ENCODE peak calls at places on chromosomes 1 and 21, in four cellular contexts. One of them, this sample, is unnamed.

GRCh38 chr1:12543747-12544146 is 74.3 kb downstream of the DHRS3 start:
- DNase-seq in HepG2: no peak
- DNase-seq in GM12878: no peak
- DNase-seq in H1: no peak
- DNase-seq in this sample: no peak

GRCh38 chr1:9279172-9279840 is 13.4 kb upstream of the SPSB1 start:
- DNase-seq in H1: no peak
- DNase-seq in HepG2: peak; percentile 54
- DNase-seq in GM12878: no peak
- DNase-seq in this sample: no peak

GRCh38 chr1:22850681-22851080 is 122.0 kb downstream of the LACTBL1 start:
- DNase-seq in HepG2: no peak
- DNase-seq in GM12878: no peak
- DNase-seq in H1: no peak
- DNase-seq in this sample: no peak

GRCh38 chr1:207886227-207886626 is 24.7 kb downstream of the CD34 start:
- DNase-seq in HepG2: no peak
- DNase-seq in H1: no peak
- DNase-seq in GM12878: no peak
- DNase-seq in this sample: no peak

GRCh38 chr1:201766117-201766863 is 62.7 kb upstream of the IPO9 start:
- DNase-seq in H1: no peak
- DNase-seq in HepG2: no peak
- DNase-seq in GM12878: no peak
- DNase-seq in this sample: no peak

GRCh38 chr1:222546548-222547259 is 1.2 kb downstream of the HHIPL2 start:
- DNase-seq in GM12878: no peak
- DNase-seq in H1: no peak
- DNase-seq in HepG2: peak; percentile 29
- DNase-seq in this sample: no peak

GRCh38 chr1:98496246-98496995 is 165.1 kb upstream of the SNX7 start:
- DNase-seq in H1: no peak
- DNase-seq in GM12878: no peak
- DNase-seq in HepG2: no peak
- DNase-seq in this sample: no peak

GRCh38 chr1:68101829-68102228 is 51.4 kb upstream of the DIRAS3 start:
- DNase-seq in GM12878: no peak
- DNase-seq in HepG2: no peak
- DNase-seq in H1: no peak
- DNase-seq in this sample: no peak

GRCh38 chr1:166007176-166007575 is 159.6 kb downstream of the FAM78B start:
- DNase-seq in HepG2: no peak
- DNase-seq in GM12878: no peak
- DNase-seq in H1: no peak
- DNase-seq in this sample: no peak

GRCh38 chr1:171509191-171509590 is 23.9 kb downstream of the PRRC2C start:
- DNase-seq in H1: no peak
- DNase-seq in HepG2: no peak
- DNase-seq in GM12878: no peak
- DNase-seq in this sample: no peak

GRCh38 chr21:44914176-44914874 is 6.4 kb downstream of the ITGB2 start:
- DNase-seq in HepG2: peak; percentile 41
- DNase-seq in H1: no peak
- DNase-seq in GM12878: no peak
- DNase-seq in this sample: no peak

GRCh38 chr21:45078877-45079281 is 4.5 kb downstream of the ADARB1 start:
- DNase-seq in HepG2: no peak
- DNase-seq in H1: no peak
- DNase-seq in GM12878: no peak
- DNase-seq in this sample: no peak

GRCh38 chr1:85846706-85847105 is 138.5 kb upstream of the ZNHIT6 start:
- DNase-seq in GM12878: no peak
- DNase-seq in H1: no peak
- DNase-seq in HepG2: no peak
- DNase-seq in this sample: no peak

GRCh38 chr1:62229468-62229867 is 34.8 kb downstream of the L1TD1 start:
- DNase-seq in GM12878: no peak
- DNase-seq in H1: no peak
- DNase-seq in HepG2: peak; percentile 56
- DNase-seq in this sample: no peak

GRCh38 chr1:32881871-32882850 is 4.1 kb upstream of the HPCA start:
- DNase-seq in GM12878: no peak
- DNase-seq in H1: no peak
- DNase-seq in HepG2: no peak
- DNase-seq in this sample: no peak

GRCh38 chr1:100353988-100354387 is 1.7 kb downstream of the CDC14A start:
- DNase-seq in HepG2: peak; percentile 82
- DNase-seq in GM12878: no peak
- DNase-seq in H1: no peak
- DNase-seq in this sample: no peak

GRCh38 chr1:40625076-40625475 is 40.4 kb downstream of the RIMS3 start:
- DNase-seq in HepG2: peak; percentile 18
- DNase-seq in GM12878: no peak
- DNase-seq in H1: no peak
- DNase-seq in this sample: no peak

GRCh38 chr1:85361106-85361505 is 84.7 kb upstream of the BCL10 start:
- DNase-seq in HepG2: peak; percentile 10
- DNase-seq in GM12878: no peak
- DNase-seq in H1: no peak
- DNase-seq in this sample: no peak

GRCh38 chr1:165036403-165036802 is 320.1 kb downstream of the LMX1A start:
- DNase-seq in H1: no peak
- DNase-seq in GM12878: no peak
- DNase-seq in HepG2: no peak
- DNase-seq in this sample: no peak

GRCh38 chr1:53182111-53182593 is 14.5 kb upstream of the CPT2 start:
- DNase-seq in GM12878: peak; percentile 20
- DNase-seq in H1: peak; percentile 29
- DNase-seq in HepG2: peak; percentile 78
- DNase-seq in this sample: peak; percentile 95

GRCh38 chr1:108814343-108815125 is 42.4 kb downstream of the AKNAD1 start:
- DNase-seq in H1: no peak
- DNase-seq in GM12878: no peak
- DNase-seq in HepG2: no peak
- DNase-seq in this sample: no peak

GRCh38 chr1:187046293-187046692 is 217.5 kb downstream of the PLA2G4A start:
- DNase-seq in HepG2: no peak
- DNase-seq in H1: no peak
- DNase-seq in GM12878: no peak
- DNase-seq in this sample: no peak

GRCh38 chr1:9591669-9592509 is 3.2 kb downstream of the TMEM201 start:
- DNase-seq in GM12878: no peak
- DNase-seq in H1: no peak
- DNase-seq in HepG2: no peak
- DNase-seq in this sample: no peak

GRCh38 chr1:187763976-187764375 is 935.2 kb downstream of the PLA2G4A start:
- DNase-seq in GM12878: no peak
- DNase-seq in H1: no peak
- DNase-seq in HepG2: no peak
- DNase-seq in this sample: no peak

GRCh38 chr1:35715568-35716002 is 3.1 kb downstream of the C1orf216 start:
- DNase-seq in GM12878: peak; percentile 42
- DNase-seq in H1: no peak
- DNase-seq in HepG2: peak; percentile 68
- DNase-seq in this sample: peak; percentile 90

GRCh38 chr1:230047114-230047865 is 19.7 kb upstream of the GALNT2 start:
- DNase-seq in GM12878: no peak
- DNase-seq in HepG2: no peak
- DNase-seq in H1: no peak
- DNase-seq in this sample: peak; percentile 81

GRCh38 chr1:31497601-31498000 is 78.7 kb upstream of the TINAGL1 start:
- DNase-seq in GM12878: no peak
- DNase-seq in HepG2: no peak
- DNase-seq in H1: no peak
- DNase-seq in this sample: no peak

GRCh38 chr1:9238550-9238949 is 4.0 kb downstream of the H6PD start:
- DNase-seq in GM12878: no peak
- DNase-seq in HepG2: no peak
- DNase-seq in H1: no peak
- DNase-seq in this sample: no peak

GRCh38 chr1:150022357-150022756 is 11.8 kb upstream of the OTUD7B start:
- DNase-seq in H1: no peak
- DNase-seq in GM12878: no peak
- DNase-seq in HepG2: peak; percentile 34
- DNase-seq in this sample: no peak

GRCh38 chr1:227952374-227953021 is 4.8 kb upstream of the WNT9A start:
- DNase-seq in GM12878: no peak
- DNase-seq in HepG2: no peak
- DNase-seq in H1: no peak
- DNase-seq in this sample: no peak

GRCh38 chr21:34983680-34984086 is 65.4 kb downstream of the RUNX1 start:
- DNase-seq in H1: no peak
- DNase-seq in GM12878: no peak
- DNase-seq in HepG2: no peak
- DNase-seq in this sample: no peak

DNA sequence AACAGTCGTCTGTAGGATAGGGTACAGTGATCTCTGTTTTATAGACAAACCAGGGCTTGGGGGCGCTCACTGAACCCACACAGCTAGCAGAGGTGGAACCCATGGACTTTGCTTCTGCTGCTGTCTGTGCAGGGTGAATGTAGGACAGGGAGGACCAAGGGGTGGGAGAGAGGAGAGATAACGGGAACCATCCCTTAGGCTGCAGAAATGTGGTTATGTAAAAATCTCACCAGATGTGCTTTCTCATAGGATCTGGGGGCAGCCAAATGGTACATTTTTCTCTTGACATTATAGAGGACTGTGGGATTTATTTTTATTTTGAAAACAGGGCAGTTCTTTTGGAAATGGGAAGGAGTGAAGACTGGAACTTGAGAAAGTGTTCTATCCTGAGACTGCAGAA is 8.7 kb downstream of the NFASC start:
- DNase-seq in GM12878: no peak
- DNase-seq in H1: no peak
- DNase-seq in HepG2: no peak
- DNase-seq in this sample: no peak
- TF ChIP-seq SUZ12 in GM12878: no peak
- TF ChIP-seq SUZ12 in H1: no peak
- TF ChIP-seq SUZ12 in HepG2: no peak
- TF ChIP-seq SUZ12 in this sample: no peak

DNA sequence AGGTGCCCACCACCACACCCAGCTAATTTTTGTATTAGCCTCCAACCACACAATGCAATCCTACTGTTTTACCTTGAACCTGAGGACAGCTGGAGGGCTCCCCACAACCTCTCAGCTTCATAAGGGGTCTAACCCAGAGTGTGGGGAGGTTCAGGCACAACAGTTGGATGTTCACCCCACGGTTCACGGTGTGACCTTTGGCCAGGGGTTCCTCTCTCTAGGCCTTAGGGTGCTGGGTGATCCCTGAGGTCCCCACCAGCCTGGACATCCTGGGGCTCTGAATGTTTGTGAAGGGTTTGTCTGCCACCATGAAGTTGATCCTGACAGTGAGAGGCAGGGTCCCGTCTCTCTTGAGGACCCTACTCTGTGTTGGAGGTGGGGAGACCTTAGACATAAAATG is 3.9 kb downstream of the ACOT11 start:
- DNase-seq in GM12878: no peak
- DNase-seq in H1: no peak
- DNase-seq in HepG2: no peak
- DNase-seq in this sample: no peak
- TF ChIP-seq ZNF274 in GM12878: no peak
- TF ChIP-seq ZNF274 in H1: no peak
- TF ChIP-seq ZNF274 in HepG2: no peak
- TF ChIP-seq ZNF274 in this sample: no peak

GRCh38 chr1:153539395-153540093 is 1.2 kb downstream of the S100A5 start:
- DNase-seq in GM12878: no peak
- DNase-seq in H1: no peak
- DNase-seq in HepG2: no peak
- DNase-seq in this sample: no peak
- TF ChIP-seq SUZ12 in GM12878: no peak
- TF ChIP-seq SUZ12 in H1: no peak
- TF ChIP-seq SUZ12 in HepG2: no peak
- TF ChIP-seq SUZ12 in this sample: no peak

GRCh38 chr1:81391100-81391828 is 409.5 kb upstream of the ADGRL2 start:
- DNase-seq in HepG2: peak; percentile 4
- DNase-seq in H1: no peak
- DNase-seq in GM12878: no peak
- DNase-seq in this sample: no peak
- TF ChIP-seq ZNF274 in HepG2: no peak
- TF ChIP-seq ZNF274 in H1: no peak
- TF ChIP-seq ZNF274 in GM12878: no peak
- TF ChIP-seq ZNF274 in this sample: no peak